ENCODE peak calls at places on chromosomes 3 and 15, in nine cellular contexts. R is thyroid gland, W is lower lobe of right lung, N is astrocyte of the cerebellum, H is cardiac fibroblast, T is epithelial cell of esophagus, Z is heart right ventricle, Q is OCI-LY7, X is tibial artery. K is an unnamed sample.

GRCh38 chr3:152458725-152459515 is 190.2 kb downstream of the MBNL1 start:
- DNase-seq in R (no peak), W (no peak), N (peak), H (no peak), T (no peak), Z (no peak), Q (no peak), X (no peak), K (no peak)

GRCh38 chr3:47846186-47846879 is 43.4 kb downstream of the DHX30 start:
- DNase-seq in R (no peak), W (no peak), N (no peak), H (no peak), T (no peak), Z (no peak), Q (no peak), X (no peak), K (no peak)

GRCh38 chr3:187746479-187747335 is 1.4 kb upstream of the BCL6 start:
- DNase-seq in R (peak), W (no peak), N (no peak), H (peak), T (peak), Z (no peak), Q (peak), X (no peak), K (no peak)

GRCh38 chr3:123678108-123678511 is 93.3 kb upstream of the HACD2 start:
- DNase-seq in R (no peak), W (no peak), N (peak), H (peak), T (peak), Z (no peak), Q (no peak), X (no peak), K (peak)

GRCh38 chr15:66167854-66168253 is 85.7 kb downstream of the MEGF11 start:
- DNase-seq in R (no peak), W (no peak), N (no peak), H (no peak), T (no peak), Z (no peak), Q (no peak), X (no peak), K (no peak)

GRCh38 chr3:97871206-97871605 is 49.4 kb downstream of the CRYBG3 start:
- DNase-seq in R (no peak), W (no peak), N (no peak), H (peak), T (no peak), Z (no peak), Q (no peak), X (no peak), K (no peak)

GRCh38 chr15:26082833-26083174 is 219.7 kb upstream of the ATP10A start:
- DNase-seq in R (peak), W (no peak), N (no peak), H (no peak), T (peak), Z (no peak), Q (no peak), X (no peak), K (peak)

GRCh38 chr3:32109256-32109655 is 2.8 kb downstream of the GPD1L start:
- DNase-seq in R (peak), W (peak), N (peak), H (peak), T (no peak), Z (peak), Q (no peak), X (peak), K (peak)

GRCh38 chr3:89851974-89852621 is 744.7 kb downstream of the EPHA3 start:
- DNase-seq in R (peak), W (no peak), N (peak), H (peak), T (peak), Z (peak), Q (peak), X (no peak), K (no peak)

GRCh38 chr15:70053703-70054229 is 44.0 kb downstream of the TLE3 start:
- DNase-seq in R (no peak), W (peak), N (no peak), H (no peak), T (no peak), Z (no peak), Q (no peak), X (peak), K (no peak)

GRCh38 chr15:73344051-73344450 is 24.7 kb downstream of the HCN4 start:
- DNase-seq in R (no peak), W (no peak), N (no peak), H (no peak), T (no peak), Z (no peak), Q (no peak), X (no peak), K (no peak)

GRCh38 chr15:74431645-74432044 is 2.1 kb downstream of the SEMA7A start:
- DNase-seq in R (no peak), W (no peak), N (no peak), H (no peak), T (no peak), Z (no peak), Q (no peak), X (no peak), K (no peak)

GRCh38 chr3:181561605-181562031 is 150.1 kb upstream of the SOX2 start:
- DNase-seq in R (no peak), W (no peak), N (no peak), H (no peak), T (no peak), Z (no peak), Q (no peak), X (no peak), K (no peak)

GRCh38 chr3:8732413-8732812 is 1.2 kb upstream of the CAV3 start:
- DNase-seq in R (no peak), W (no peak), N (no peak), H (no peak), T (no peak), Z (no peak), Q (no peak), X (no peak), K (no peak)

GRCh38 chr3:8712045-8712870 is 21.3 kb upstream of the CAV3 start:
- DNase-seq in R (no peak), W (no peak), N (peak), H (no peak), T (peak), Z (no peak), Q (no peak), X (no peak), K (peak)

GRCh38 chr3:178386401-178386800 is 149.8 kb upstream of the KCNMB2 start:
- DNase-seq in R (no peak), W (no peak), N (no peak), H (no peak), T (no peak), Z (no peak), Q (no peak), X (no peak), K (no peak)

GRCh38 chr3:129162729-129163579 is 2.1 kb upstream of the ISY1 start:
- DNase-seq in R (no peak), W (no peak), N (no peak), H (no peak), T (no peak), Z (no peak), Q (peak), X (no peak), K (no peak)
- H3K4me3 ChIP-seq in R (no peak), W (no peak), N (no peak), H (no peak), T (no peak), Z (no peak), Q (peak), X (no peak), K (no peak)

GRCh38 chr3:136624894-136625815 is 127.0 kb downstream of the STAG1 start:
- DNase-seq in R (peak), W (no peak), N (no peak), H (no peak), T (peak), Z (no peak), Q (no peak), X (no peak), K (no peak)
- H3K4me3 ChIP-seq in R (no peak), W (no peak), N (no peak), H (no peak), T (no peak), Z (no peak), Q (no peak), X (no peak), K (no peak)

GRCh38 chr3:100635273-100635701 is 25.9 kb downstream of the ADGRG7 start:
- DNase-seq in R (no peak), W (no peak), N (no peak), H (no peak), T (no peak), Z (no peak), Q (no peak), X (no peak), K (no peak)
- H3K4me3 ChIP-seq in R (no peak), W (no peak), N (no peak), H (no peak), T (no peak), Z (no peak), Q (no peak), X (no peak), K (no peak)

GRCh38 chr3:24407980-24408460 is 86.6 kb downstream of the THRB start:
- DNase-seq in R (no peak), W (no peak), N (no peak), H (no peak), T (no peak), Z (no peak), Q (no peak), X (no peak), K (no peak)
- H3K4me3 ChIP-seq in R (no peak), W (no peak), N (no peak), H (no peak), T (no peak), Z (no peak), Q (no peak), X (no peak), K (no peak)

GRCh38 chr3:114451051-114451451 is 157.2 kb downstream of the TIGIT start:
- DNase-seq in R (no peak), W (no peak), N (no peak), H (peak), T (no peak), Z (no peak), Q (peak), X (no peak), K (no peak)
- H3K4me3 ChIP-seq in R (no peak), W (peak), N (no peak), H (no peak), T (no peak), Z (peak), Q (peak), X (peak), K (no peak)

DNA sequence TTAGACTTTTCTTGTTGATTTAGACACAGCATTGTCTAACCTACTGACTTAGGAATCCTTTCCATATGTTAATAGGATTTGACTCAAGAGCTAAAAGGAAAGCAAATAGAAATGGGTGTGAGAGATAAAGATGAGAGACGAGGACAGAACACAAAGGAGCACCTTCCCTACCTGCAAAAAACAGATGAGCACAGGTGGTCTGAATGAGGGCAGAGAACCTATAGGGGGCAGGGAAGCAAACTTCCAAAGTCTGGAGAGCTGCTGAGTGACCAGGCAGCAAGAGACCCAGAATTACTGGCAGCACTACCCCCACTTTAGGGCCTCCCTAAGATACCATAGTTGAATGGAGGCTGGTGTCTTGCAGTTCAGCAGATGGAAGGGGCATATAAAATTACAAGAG is 98.1 kb upstream of the CTNNB1 start:
- DNase-seq in R (no peak), W (no peak), N (no peak), H (no peak), T (no peak), Z (no peak), Q (no peak), X (no peak), K (no peak)
- H3K4me3 ChIP-seq in R (no peak), W (no peak), N (no peak), H (no peak), T (no peak), Z (no peak), Q (no peak), X (no peak), K (no peak)

GRCh38 chr3:196803891-196804468 is 63.7 kb upstream of the SENP5 start:
- DNase-seq in R (no peak), W (no peak), N (no peak), H (no peak), T (no peak), Z (no peak), Q (no peak), X (no peak), K (no peak)
- H3K4me3 ChIP-seq in R (no peak), W (no peak), N (no peak), H (no peak), T (no peak), Z (no peak), Q (no peak), X (no peak), K (no peak)